ENCODE peak calls at places on chromosomes 4 and X, in ten cellular contexts. L is CD4-positive, CD25-positive, alpha-beta regulatory T cell; D is HepG2; B is IMR-90; W is fibroblast of lung; X is psoas muscle; R is tibial artery; N is CD8-positive, alpha-beta T cell; Z is transverse colon; F is testis. M is an unnamed sample.

GRCh38 chr4:1048781-1049590 is 37.6 kb downstream of the FGFRL1 start:
- DNase-seq in L (no peak), D (no peak), B (no peak), W (no peak), X (no peak), R (no peak), N (no peak), Z (no peak), F (no peak), M (no peak)

GRCh38 chrX:128518508-128518907 is 466.3 kb upstream of the ACTRT1 start:
- DNase-seq in L (no peak), D (peak; percentile 6), B (peak; percentile 1), W (no peak), X (no peak), R (no peak), N (no peak), Z (no peak), F (no peak), M (no peak)

GRCh38 chr4:119040261-119040660 is 95.4 kb upstream of the MYOZ2 start:
- DNase-seq in L (no peak), D (no peak), B (no peak), W (no peak), X (no peak), R (no peak), N (no peak), Z (no peak), F (no peak), M (no peak)

GRCh38 chr4:118338981-118339765 is 13.6 kb downstream of the PRSS12 start:
- DNase-seq in L (no peak), D (no peak), B (peak; percentile 91), W (peak; percentile 70), X (no peak), R (no peak), N (no peak), Z (no peak), F (no peak), M (no peak)

GRCh38 chr4:3762264-3762663 is 3.9 kb upstream of the ADRA2C start:
- DNase-seq in L (no peak), D (no peak), B (no peak), W (no peak), X (no peak), R (no peak), N (no peak), Z (no peak), F (no peak), M (no peak)

GRCh38 chr4:8508731-8509130 is 68.2 kb downstream of the TRMT44 start:
- DNase-seq in L (no peak), D (no peak), B (no peak), W (no peak), X (no peak), R (no peak), N (no peak), Z (no peak), F (no peak), M (no peak)

GRCh38 chrX:19070555-19070994 is 51.7 kb downstream of the ADGRG2 start:
- DNase-seq in L (no peak), D (peak; percentile 63), B (no peak), W (no peak), X (no peak), R (no peak), N (no peak), Z (no peak), F (no peak), M (no peak)

GRCh38 chr4:8534129-8534528 is 46.1 kb upstream of the GPR78 start:
- DNase-seq in L (no peak), D (no peak), B (peak; percentile 66), W (peak; percentile 15), X (no peak), R (no peak), N (no peak), Z (peak; percentile 32), F (no peak), M (no peak)

GRCh38 chr4:37837446-37837845 is 11.0 kb downstream of the PGM2 start:
- DNase-seq in L (no peak), D (no peak), B (peak; percentile 80), W (peak; percentile 31), X (no peak), R (no peak), N (no peak), Z (no peak), F (no peak), M (no peak)

GRCh38 chrX:13059676-13060499 is 15.5 kb upstream of the FAM9C start:
- DNase-seq in L (no peak), D (no peak), B (peak; percentile 73), W (peak; percentile 70), X (no peak), R (no peak), N (no peak), Z (no peak), F (no peak), M (no peak)

GRCh38 chrX:124239911-124240310 is 92.5 kb upstream of the TEX13D start:
- DNase-seq in L (peak; percentile 2), D (no peak), B (no peak), W (no peak), X (no peak), R (no peak), N (no peak), Z (no peak), F (no peak), M (no peak)
- H3K4me1 ChIP-seq in L (peaks cover 10% of the 10 kb centered on the region), D (no peaks in the 10 kb centered on the region), B (no peaks in the 10 kb centered on the region), W (no peaks in the 10 kb centered on the region), X (no peaks in the 10 kb centered on the region), R (no peaks in the 10 kb centered on the region), N (peaks cover 6% of the 10 kb centered on the region), Z (no peaks in the 10 kb centered on the region), F (no peaks in the 10 kb centered on the region), M (no peaks in the 10 kb centered on the region)

GRCh38 chr4:7327341-7327885 is 107.3 kb downstream of the PSAPL1 start:
- DNase-seq in L (no peak), D (no peak), B (no peak), W (no peak), X (no peak), R (peak; percentile 62), N (no peak), Z (no peak), F (no peak), M (no peak)
- H3K27me3 ChIP-seq in L (no peaks in the 10 kb centered on the region), D (peaks cover 8% of the 10 kb centered on the region), B (peaks cover 17% of the 10 kb centered on the region), W (peaks cover under 1% of the 10 kb centered on the region), X (peaks cover 4% of the 10 kb centered on the region), R (no peaks in the 10 kb centered on the region), N (no peaks in the 10 kb centered on the region), Z (no peaks in the 10 kb centered on the region), F (no peaks in the 10 kb centered on the region), M (no peaks in the 10 kb centered on the region)

GRCh38 chr4:57109530-57109846 is 697 bp downstream of the IGFBP7 start:
- DNase-seq in L (no peak), D (no peak), B (no peak), W (no peak), X (no peak), R (no peak), N (no peak), Z (no peak), F (no peak), M (no peak)
- H3K4me3 ChIP-seq in L (no peak overlapping the region), D (no peak overlapping the region), B (peak overlapping the region; percentile 94), W (peak overlapping the region; percentile 64), X (peak overlapping the region; percentile 74), R (peak overlapping the region; percentile 72), N (no peak overlapping the region), Z (peak overlapping the region; percentile 83), F (peak overlapping the region; percentile 82), M (peak overlapping the region; percentile 92)

GRCh38 chrX:37677765-37678164 is 7.8 kb upstream of the XK start:
- DNase-seq in L (no peak), D (no peak), B (no peak), W (no peak), X (no peak), R (no peak), N (no peak), Z (no peak), F (no peak), M (no peak)
- H3K4me1 ChIP-seq in L (no peaks in the 10 kb centered on the region), D (no peaks in the 10 kb centered on the region), B (no peaks in the 10 kb centered on the region), W (no peaks in the 10 kb centered on the region), X (no peaks in the 10 kb centered on the region), R (no peaks in the 10 kb centered on the region), N (no peaks in the 10 kb centered on the region), Z (peaks cover 8% of the 10 kb centered on the region), F (no peaks in the 10 kb centered on the region), M (no peaks in the 10 kb centered on the region)

GRCh38 chrX:138378876-138379275 is 332.6 kb downstream of the FGF13 start:
- DNase-seq in L (no peak), D (no peak), B (no peak), W (no peak), X (no peak), R (no peak), N (no peak), Z (no peak), F (no peak), M (no peak)
- H3K27me3 ChIP-seq in L (no peaks in the 10 kb centered on the region), D (no peaks in the 10 kb centered on the region), B (no peaks in the 10 kb centered on the region), W (no peaks in the 10 kb centered on the region), X (no peaks in the 10 kb centered on the region), R (no peaks in the 10 kb centered on the region), N (no peaks in the 10 kb centered on the region), Z (no peaks in the 10 kb centered on the region), F (no peaks in the 10 kb centered on the region), M (no peaks in the 10 kb centered on the region)

GRCh38 chr4:54661156-54661555 is 3.4 kb downstream of the KIT start:
- DNase-seq in L (no peak), D (no peak), B (peak; percentile 39), W (no peak), X (no peak), R (no peak), N (no peak), Z (no peak), F (no peak), M (no peak)

GRCh38 chr4:54660591-54660990 is 2.8 kb downstream of the KIT start:
- DNase-seq in L (no peak), D (no peak), B (no peak), W (no peak), X (no peak), R (no peak), N (no peak), Z (no peak), F (no peak), M (no peak)

GRCh38 chr4:54661686-54662085 is 3.9 kb downstream of the KIT start:
- DNase-seq in L (no peak), D (no peak), B (peak; percentile 92), W (peak; percentile 50), X (no peak), R (no peak), N (no peak), Z (no peak), F (no peak), M (no peak)

GRCh38 chr4:54659213-54660144 is 1.7 kb downstream of the KIT start:
- DNase-seq in L (no peak), D (no peak), B (peak; percentile 30), W (peak; percentile 25), X (no peak), R (no peak), N (no peak), Z (no peak), F (peak; percentile 23), M (no peak)

GRCh38 chr4:54660145-54660535 is 2.4 kb downstream of the KIT start:
- DNase-seq in L (no peak), D (no peak), B (no peak), W (no peak), X (no peak), R (no peak), N (no peak), Z (no peak), F (no peak), M (no peak)
- H3K4me3 ChIP-seq in L (no peak overlapping the region), D (no peak overlapping the region), B (peak overlapping the region; percentile 3), W (no peak overlapping the region), X (no peak overlapping the region), R (peak overlapping the region; percentile 65), N (no peak overlapping the region), Z (no peak overlapping the region), F (no peak overlapping the region), M (no peak overlapping the region)

M was measured in thoracic aorta.